ENCODE peak calls at places on chromosomes 6 and 20, in six cellular contexts. C is sigmoid colon, V is DMS153, N is B cell, Y is left cardiac atrium, R is mesothelial cell of epicardium. B is an unnamed sample.

GRCh38 chr6:139019722-139020121 is 8.8 kb upstream of the ABRACL start:
- DNase-seq in C (no peak), V (no peak), N (no peak), Y (no peak), R (no peak), B (no peak)

GRCh38 chr6:90375681-90376439 is 79.2 kb upstream of the BACH2 start:
- DNase-seq in C (no peak), V (no peak), N (peak), Y (no peak), R (no peak), B (no peak)

GRCh38 chr6:5205877-5206840 is 54.6 kb downstream of the LYRM4 start:
- DNase-seq in C (peak), V (peak), N (no peak), Y (peak), R (peak), B (no peak)

GRCh38 chr20:12337601-12338000 is 419.9 kb downstream of the BTBD3 start:
- DNase-seq in C (no peak), V (no peak), N (no peak), Y (no peak), R (no peak), B (no peak)

GRCh38 chr20:57708694-57709673 is 831 bp downstream of the PMEPA1 start:
- DNase-seq in C (peak), V (no peak), N (peak), Y (peak), R (peak), B (no peak)

GRCh38 chr20:18144541-18145099 is 7.0 kb downstream of the KAT14 start:
- DNase-seq in C (no peak), V (no peak), N (no peak), Y (no peak), R (no peak), B (no peak)

GRCh38 chr20:31966991-31967655 is 828 bp upstream of the XKR7 start:
- DNase-seq in C (no peak), V (no peak), N (no peak), Y (no peak), R (no peak), B (no peak)

GRCh38 chr6:106609699-106610098 is 19.6 kb downstream of the RTN4IP1 start:
- DNase-seq in C (no peak), V (no peak), N (peak), Y (no peak), R (no peak), B (no peak)

GRCh38 chr20:2865630-2866029 is 7.7 kb upstream of the PTPRA start:
- DNase-seq in C (no peak), V (no peak), N (no peak), Y (no peak), R (no peak), B (no peak)

GRCh38 chr6:37260063-37260843 is 2.3 kb upstream of the TMEM217 start:
- DNase-seq in C (no peak), V (no peak), N (no peak), Y (no peak), R (no peak), B (no peak)

GRCh38 chr20:39333211-39333610 is 371.1 kb downstream of the DHX35 start:
- DNase-seq in C (no peak), V (no peak), N (no peak), Y (no peak), R (no peak), B (no peak)

GRCh38 chr6:151063339-151063738 is 176.4 kb upstream of the AKAP12 start:
- DNase-seq in C (no peak), V (no peak), N (no peak), Y (no peak), R (no peak), B (no peak)

GRCh38 chr20:19993937-19994667 is 23.1 kb upstream of the NAA20 start:
- DNase-seq in C (peak), V (no peak), N (no peak), Y (no peak), R (no peak), B (peak)

GRCh38 chr6:91480397-91480796 is 893.5 kb upstream of the MAP3K7 start:
- DNase-seq in C (no peak), V (no peak), N (no peak), Y (no peak), R (no peak), B (no peak)

GRCh38 chr6:110566346-110567125 is 90.1 kb upstream of the SLC22A16 start:
- DNase-seq in C (no peak), V (no peak), N (no peak), Y (no peak), R (no peak), B (no peak)

GRCh38 chr20:40880063-40880715 is 148.4 kb upstream of the TOP1 start:
- DNase-seq in C (no peak), V (no peak), N (no peak), Y (no peak), R (no peak), B (no peak)

GRCh38 chr20:40536866-40537265 is 152.2 kb downstream of the MAFB start:
- DNase-seq in C (no peak), V (no peak), N (no peak), Y (no peak), R (no peak), B (no peak)

GRCh38 chr6:29943053-29943966 is 978 bp downstream of the HLA-A start:
- DNase-seq in C (peak), V (no peak), N (peak), Y (no peak), R (no peak), B (no peak)

GRCh38 chr6:32954983-32955802 is 2.3 kb upstream of the HLA-DMA start:
- DNase-seq in C (no peak), V (no peak), N (no peak), Y (no peak), R (no peak), B (peak)

GRCh38 chr6:129936329-129937165 is 75.4 kb upstream of the TMEM244 start:
- DNase-seq in C (no peak), V (peak), N (peak), Y (peak), R (no peak), B (peak)

GRCh38 chr20:32528291-32528891 is 56.7 kb downstream of the NOL4L start:
- DNase-seq in C (no peak), V (peak), N (no peak), Y (peak), R (no peak), B (no peak)

GRCh38 chr20:55415567-55416142 is 589.7 kb downstream of the CBLN4 start:
- DNase-seq in C (no peak), V (no peak), N (no peak), Y (no peak), R (no peak), B (no peak)

GRCh38 chr6:11584264-11584663 is 46.7 kb downstream of the TMEM170B start:
- DNase-seq in C (no peak), V (no peak), N (no peak), Y (no peak), R (no peak), B (no peak)

GRCh38 chr6:131776986-131777385 is 30.8 kb upstream of the ENPP1 start:
- DNase-seq in C (no peak), V (no peak), N (no peak), Y (no peak), R (no peak), B (no peak)

GRCh38 chr20:6715350-6716063 is 52.0 kb upstream of the BMP2 start:
- DNase-seq in C (peak), V (no peak), N (no peak), Y (no peak), R (no peak), B (no peak)

GRCh38 chr20:49045440-49046086 is 549 bp upstream of the CSE1L start:
- DNase-seq in C (peak), V (peak), N (peak), Y (peak), R (no peak), B (no peak)

GRCh38 chr20:63520594-63520938 is at the start of gene PPDPF:
- DNase-seq in C (peak), V (peak), N (peak), Y (peak), R (peak), B (no peak)

GRCh38 chr20:10667077-10667401 is 6.8 kb downstream of the JAG1 start:
- DNase-seq in C (no peak), V (peak), N (no peak), Y (peak), R (no peak), B (no peak)

GRCh38 chr6:39309942-39310531 is 4.2 kb downstream of the KCNK17 start:
- DNase-seq in C (peak), V (peak), N (peak), Y (peak), R (peak), B (peak)

GRCh38 chr6:154246723-154247118 is 109.9 kb downstream of the IPCEF1 start:
- DNase-seq in C (no peak), V (no peak), N (no peak), Y (no peak), R (no peak), B (no peak)

GRCh38 chr6:6920114-6920983 is 187.4 kb upstream of the RREB1 start:
- DNase-seq in C (no peak), V (no peak), N (no peak), Y (no peak), R (no peak), B (no peak)

B was measured in keratinocyte.